ENCODE peak calls at places on chromosomes 11 and 22, in five cellular contexts. A is fibroblast of mammary gland, Q is cardiac fibroblast, O is PC-9, Z is GM13977. I is an unnamed sample.

GRCh38 chr11:128555606-128556005 is 31.8 kb downstream of the ETS1 start:
- DNase-seq in A (peak; percentile 32), Q (peak; percentile 43), O (no peak), Z (no peak), I (no peak)

GRCh38 chr11:8040261-8040920 is 40.6 kb upstream of the TUB start:
- DNase-seq in A (peak; percentile 46), Q (no peak), O (no peak), Z (no peak), I (no peak)

GRCh38 chr11:18322818-18323570 is 627 bp downstream of the GTF2H1 start:
- DNase-seq in A (no peak), Q (peak; percentile 10), O (no peak), Z (no peak), I (no peak)

GRCh38 chr22:18078329-18079041 is 695 bp downstream of the PEX26 start:
- DNase-seq in A (peak; percentile 30), Q (no peak), O (peak; percentile 52), Z (peak; percentile 52), I (peak; percentile 65)

GRCh38 chr11:18245396-18245795 is 3.1 kb downstream of the SAA2 start:
- DNase-seq in A (peak; percentile 10), Q (peak; percentile 27), O (no peak), Z (no peak), I (no peak)

GRCh38 chr11:91433284-91434010 is 791.2 kb upstream of the FAT3 start:
- DNase-seq in A (no peak), Q (no peak), O (no peak), Z (no peak), I (no peak)

GRCh38 chr11:10908215-10908990 is 50.5 kb upstream of the ZBED5 start:
- DNase-seq in A (peak; percentile 91), Q (peak; percentile 83), O (peak; percentile 72), Z (no peak), I (no peak)

GRCh38 chr11:29351301-29351873 is 665.4 kb downstream of the KCNA4 start:
- DNase-seq in A (no peak), Q (no peak), O (no peak), Z (no peak), I (no peak)

GRCh38 chr11:129636926-129637325 is 178.7 kb upstream of the TMEM45B start:
- DNase-seq in A (peak; percentile 65), Q (no peak), O (no peak), Z (no peak), I (no peak)

GRCh38 chr22:43889366-43890253 is 2.2 kb downstream of the PNPLA5 start:
- DNase-seq in A (peak; percentile 41), Q (peak; percentile 25), O (peak; percentile 48), Z (no peak), I (no peak)

GRCh38 chr11:33930317-33931021 is 38.6 kb upstream of the LMO2 start:
- DNase-seq in A (peak; percentile 71), Q (peak; percentile 75), O (no peak), Z (no peak), I (no peak)

GRCh38 chr22:22463855-22464540 is 44.5 kb downstream of the ZNF280B start:
- DNase-seq in A (peak; percentile 64), Q (peak; percentile 80), O (no peak), Z (peak; percentile 42), I (peak; percentile 67)

GRCh38 chr11:94876645-94877445 is 96.5 kb downstream of the CWC15 start:
- DNase-seq in A (peak; percentile 94), Q (peak; percentile 96), O (no peak), Z (peak; percentile 79), I (peak; percentile 93)

GRCh38 chr11:35334385-35335090 is 84.8 kb downstream of the SLC1A2 start:
- DNase-seq in A (peak; percentile 78), Q (peak; percentile 83), O (no peak), Z (peak; percentile 15), I (peak; percentile 17)

GRCh38 chr11:118845369-118845768 is 38.3 kb upstream of the CXCR5 start:
- DNase-seq in A (peak; percentile 50), Q (peak; percentile 68), O (peak; percentile 84), Z (peak; percentile 51), I (peak; percentile 52)

GRCh38 chr11:118547132-118547531 is 16.1 kb downstream of the TMEM25 start:
- DNase-seq in A (no peak), Q (no peak), O (no peak), Z (no peak), I (no peak)

GRCh38 chr11:86486261-86487030 is 111.8 kb downstream of the CCDC81 start:
- DNase-seq in A (no peak), Q (no peak), O (peak; percentile 82), Z (no peak), I (peak; percentile 23)

GRCh38 chr22:29072193-29072978 is 449 bp upstream of the KREMEN1 start:
- DNase-seq in A (peak; percentile 45), Q (peak; percentile 57), O (peak; percentile 86), Z (peak; percentile 97), I (peak; percentile 88)

GRCh38 chr22:46791201-46791731 is 28.8 kb downstream of the TBC1D22A start:
- DNase-seq in A (peak; percentile 83), Q (peak; percentile 77), O (no peak), Z (peak; percentile 60), I (peak; percentile 88)

GRCh38 chr22:46335201-46336118 is at the start of gene TRMU:
- DNase-seq in A (peak; percentile 78), Q (peak; percentile 87), O (peak; percentile 75), Z (peak; percentile 98), I (peak; percentile 79)

GRCh38 chr11:4577761-4578160 is 3.8 kb upstream of the OR52I2 start:
- DNase-seq in A (no peak), Q (no peak), O (no peak), Z (no peak), I (no peak)

GRCh38 chr11:63503492-63503891 is 2.4 kb upstream of the LGALS12 start:
- DNase-seq in A (no peak), Q (no peak), O (no peak), Z (no peak), I (no peak)

GRCh38 chr11:95827661-95828060 is 37.4 kb downstream of the CEP57 start:
- DNase-seq in A (peak; percentile 71), Q (peak; percentile 63), O (no peak), Z (no peak), I (no peak)

GRCh38 chr22:49887074-49887471 is 31.2 kb downstream of the ALG12 start:
- DNase-seq in A (no peak), Q (no peak), O (no peak), Z (no peak), I (no peak)

GRCh38 chr11:124483422-124483821 is 37.9 kb upstream of the OR8B8 start:
- DNase-seq in A (no peak), Q (no peak), O (no peak), Z (no peak), I (no peak)

GRCh38 chr22:40426671-40427070 is 56.3 kb downstream of the SGSM3 start:
- DNase-seq in A (peak; percentile 63), Q (peak; percentile 41), O (peak; percentile 9), Z (no peak), I (no peak)

DNA sequence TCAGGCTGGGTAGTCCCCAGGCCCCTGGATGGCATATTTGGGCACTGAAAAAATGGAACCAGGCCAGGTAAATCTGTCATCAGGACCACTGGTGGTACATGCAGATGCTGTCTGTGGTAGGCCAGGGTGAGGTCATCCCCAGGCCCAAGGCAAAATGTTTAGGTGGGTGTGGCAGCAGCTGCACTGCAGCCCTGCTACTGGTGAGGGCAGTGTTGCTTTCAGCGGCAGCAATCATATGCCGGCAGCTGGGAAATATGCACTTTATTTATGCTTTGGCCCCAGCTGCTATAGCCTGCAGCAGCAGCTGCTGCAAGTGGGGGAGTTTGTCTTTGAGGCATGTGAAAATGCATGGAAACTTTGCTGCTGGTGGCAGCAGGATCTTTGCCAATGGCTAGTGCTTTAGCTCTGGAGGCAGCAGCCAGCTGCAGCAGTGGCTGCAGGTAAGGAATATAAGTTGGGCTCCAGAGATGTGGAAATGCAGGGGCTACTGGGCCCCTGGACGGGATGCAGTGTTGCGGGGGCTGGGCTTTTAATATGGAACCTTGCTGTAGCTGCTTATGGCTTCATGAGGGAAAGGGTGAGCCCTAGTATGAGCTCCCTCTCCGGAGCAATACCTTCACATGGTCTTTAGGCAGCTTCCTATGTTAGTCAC is 365.7 kb upstream of the CADM1 start:
- DNase-seq in A (no peak), Q (peak; percentile 3), O (no peak), Z (peak; percentile 50), I (peak; percentile 12)
- TF ChIP-seq CTCF in A (no peak), Q (peak; percentile 22), O (peak; percentile 39), Z (peak; percentile 86), I (no peak)

DNA sequence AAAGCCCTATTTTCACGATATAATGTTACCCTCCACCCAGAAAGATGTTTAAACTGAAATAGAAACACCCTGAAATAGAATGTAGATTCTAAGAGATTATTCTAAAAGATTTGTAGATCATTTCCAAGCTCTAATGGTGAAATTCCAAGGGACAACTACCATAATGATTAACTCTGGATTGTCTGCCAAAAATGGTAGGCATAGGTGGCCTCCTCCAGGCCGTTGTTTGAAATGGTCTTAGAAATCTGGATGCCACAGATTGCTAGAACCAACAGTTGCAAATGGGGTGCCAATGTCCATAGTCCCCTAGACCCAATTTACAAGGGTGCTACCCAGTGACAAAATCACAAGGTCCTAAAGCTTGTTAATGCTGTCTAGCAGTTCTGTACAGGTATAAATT is 6.7 kb upstream of the SLC6A5 start:
- DNase-seq in A (no peak), Q (no peak), O (no peak), Z (no peak), I (no peak)
- TF ChIP-seq CTCF in A (no peak), Q (no peak), O (no peak), Z (no peak), I (no peak)

GRCh38 chr11:14520086-14520901 is at the start of gene PSMA1:
- DNase-seq in A (peak; percentile 92), Q (peak; percentile 97), O (peak; percentile 86), Z (peak; percentile 86), I (peak; percentile 99)
- TF ChIP-seq CTCF in A (no peak), Q (no peak), O (peak; percentile 26), Z (no peak), I (no peak)

GRCh38 chr22:26642465-26643367 is 14.7 kb upstream of the MIAT start:
- DNase-seq in A (no peak), Q (peak; percentile 19), O (no peak), Z (peak; percentile 73), I (peak; percentile 95)
- TF ChIP-seq CTCF in A (no peak), Q (no peak), O (no peak), Z (peak; percentile 44), I (peak; percentile 47)

I was measured in activated CD8-positive, alpha-beta T cell treated with anti-CD3 and anti-CD28 coated beads for 36 hours.